ENCODE peak calls at places on chromosome 15, in five cellular contexts. Q is cardiac muscle cell, X is B cell, Y is psoas muscle, G is progenitor cell of endocrine pancreas. L is an unnamed sample.
A peak's percentile ranks its signal among the peaks of the same experiment; 100 is the strongest.

GRCh38 chr15:89444855-89445254 is 51.5 kb downstream of the RHCG start:
- DNase-seq in Y (no peak), X (no peak), Q (no peak), G (no peak), L (peak; percentile 89)

GRCh38 chr15:28086175-28086703 is 12.9 kb downstream of the OCA2 start:
- DNase-seq in G (peak; percentile 46), Q (peak; percentile 65), X (peak; percentile 75), Y (no peak), L (no peak)

GRCh38 chr15:45110256-45110820 is 3.6 kb downstream of the DUOX2 start:
- DNase-seq in G (no peak), Y (no peak), X (no peak), Q (no peak), L (no peak)

GRCh38 chr15:48765007-48765406 is 45.9 kb downstream of the CEP152 start:
- DNase-seq in Y (no peak), Q (no peak), G (no peak), X (no peak), L (no peak)

GRCh38 chr15:85580914-85581313 is 200.5 kb downstream of the AKAP13 start:
- DNase-seq in X (no peak), Y (no peak), Q (no peak), G (no peak), L (no peak)

GRCh38 chr15:50593761-50594160 is 47.3 kb upstream of the USP50 start:
- DNase-seq in X (no peak), Q (no peak), G (no peak), Y (no peak), L (no peak)

GRCh38 chr15:89329329-89330084 is 5.1 kb downstream of the POLG start:
- DNase-seq in X (no peak), G (no peak), Y (no peak), Q (no peak), L (no peak)

GRCh38 chr15:40928975-40929729 is at the start of gene DLL4:
- DNase-seq in Q (peak; percentile 50), Y (peak; percentile 56), X (peak; percentile 73), G (peak; percentile 57), L (peak; percentile 58)

GRCh38 chr15:89885611-89886010 is 8.2 kb downstream of the AP3S2 start:
- DNase-seq in Y (no peak), Q (no peak), G (no peak), X (no peak), L (no peak)

GRCh38 chr15:26983822-26984221 is 12.8 kb downstream of the GABRG3 start:
- DNase-seq in Y (no peak), X (no peak), Q (no peak), G (no peak), L (no peak)

GRCh38 chr15:33866101-33866737 is 102.1 kb upstream of the CHRM5 start:
- DNase-seq in X (no peak), Q (no peak), Y (no peak), G (no peak), L (no peak)

GRCh38 chr15:96692826-96693225 is 362.3 kb downstream of the NR2F2 start:
- DNase-seq in Y (no peak), X (no peak), G (no peak), Q (no peak), L (no peak)

GRCh38 chr15:78284758-78285157 is 14.7 kb downstream of the SKIC8 start:
- DNase-seq in G (no peak), X (no peak), Q (no peak), Y (no peak), L (no peak)
- TF ChIP-seq CTCF in G (peak; percentile 28), X (no peak), Q (peak; percentile 11), Y (no peak), L (peak; percentile 7)

DNA sequence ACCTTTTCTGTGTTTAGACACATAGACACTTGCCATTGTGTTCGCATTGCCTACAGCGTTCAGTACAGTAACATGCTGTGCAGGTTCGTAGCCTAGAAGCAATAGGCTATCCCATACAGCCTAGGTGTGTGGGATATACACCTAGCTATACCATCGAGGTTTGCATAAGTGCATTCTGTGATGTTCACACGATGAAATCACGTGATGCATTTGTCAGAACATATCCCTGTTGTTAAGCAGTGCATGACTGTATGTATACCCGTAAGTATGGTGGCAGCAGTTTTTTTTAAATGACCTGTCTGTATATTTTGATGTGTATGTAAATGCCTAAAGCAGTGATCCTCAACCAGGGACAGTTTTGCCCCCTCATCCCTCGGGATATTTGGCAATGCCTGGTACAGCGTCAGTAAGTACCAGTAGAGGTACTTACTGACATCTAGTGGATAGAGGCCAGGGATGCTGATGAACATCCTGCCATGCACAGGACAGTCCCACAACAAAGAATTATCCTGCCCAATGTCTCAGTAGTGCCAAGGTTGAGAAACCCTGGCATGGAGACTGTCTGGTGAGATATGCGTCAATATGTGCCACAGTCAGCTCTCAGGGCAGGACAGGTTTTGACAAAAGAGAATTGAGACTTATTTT is 129.1 kb downstream of the HCN4 start:
- DNase-seq in G (no peak), X (no peak), Q (no peak), Y (no peak), L (no peak)
- TF ChIP-seq CTCF in G (no peak), X (no peak), Q (peak; percentile 30), Y (peak; percentile 4), L (peak; percentile 45)

GRCh38 chr15:76974456-76975083 is 20.4 kb upstream of the PSTPIP1 start:
- DNase-seq in Y (no peak), X (no peak), Q (no peak), G (no peak), L (no peak)
- TF ChIP-seq CTCF in Y (no peak), X (no peak), Q (no peak), G (no peak), L (no peak)

GRCh38 chr15:69141286-69141701 is 19.1 kb upstream of the GLCE start:
- DNase-seq in X (no peak), Q (no peak), Y (no peak), G (no peak), L (no peak)
- TF ChIP-seq CTCF in X (no peak), Q (no peak), Y (no peak), G (peak; percentile 24), L (no peak)

GRCh38 chr15:81337713-81338157 is 13.8 kb upstream of the STARD5 start:
- DNase-seq in Y (no peak), X (no peak), Q (peak; percentile 46), G (no peak), L (no peak)

GRCh38 chr15:81337241-81337640 is 13.3 kb upstream of the STARD5 start:
- DNase-seq in X (no peak), Q (no peak), G (no peak), Y (no peak), L (no peak)

GRCh38 chr15:81335631-81336030 is 11.7 kb upstream of the STARD5 start:
- DNase-seq in X (no peak), Y (no peak), G (no peak), Q (no peak), L (no peak)

GRCh38 chr15:81334768-81335447 is 11.0 kb upstream of the STARD5 start:
- DNase-seq in Q (peak; percentile 92), G (no peak), X (no peak), Y (no peak), L (no peak)

GRCh38 chr15:81336568-81336967 is 12.6 kb upstream of the STARD5 start:
- DNase-seq in X (peak; percentile 33), G (no peak), Y (no peak), Q (peak; percentile 64), L (no peak)
- TF ChIP-seq CTCF in X (peak; percentile 51), G (peak; percentile 23), Y (no peak), Q (peak; percentile 56), L (no peak)

GRCh38 chr15:25504307-25504706 is 65.5 kb upstream of the UBE3A start:
- DNase-seq in X (no peak), G (no peak), Q (peak; percentile 2), Y (no peak), L (no peak)

GRCh38 chr15:25509697-25510096 is 70.9 kb upstream of the UBE3A start:
- DNase-seq in X (no peak), Q (no peak), G (no peak), Y (no peak), L (no peak)

GRCh38 chr15:25512957-25513356 is 74.1 kb upstream of the UBE3A start:
- DNase-seq in Q (no peak), G (no peak), X (no peak), Y (no peak), L (no peak)

GRCh38 chr15:25510146-25510545 is 71.3 kb upstream of the UBE3A start:
- DNase-seq in Y (no peak), X (no peak), G (no peak), Q (no peak), L (no peak)

GRCh38 chr15:25508369-25509002 is 69.7 kb upstream of the UBE3A start:
- DNase-seq in Y (no peak), Q (peak; percentile 56), X (peak; percentile 26), G (no peak), L (peak; percentile 28)
- TF ChIP-seq CTCF in Y (peak; percentile 82), Q (peak; percentile 65), X (peak; percentile 56), G (peak; percentile 77), L (peak; percentile 75)